ENCODE peak calls at places on chromosomes 12 and 14, in six cellular contexts. W is CD4-positive, alpha-beta memory T cell; E is CD4-positive, alpha-beta T cell; A is Panc1; X is hepatocyte; B is H9. T is an unnamed sample.

GRCh38 chr12:11500222-11500860 is 105.0 kb upstream of the PRB2 start:
- DNase-seq in W (peak; percentile 70), E (peak; percentile 69), A (no peak), X (peak; percentile 95), B (peak; percentile 95), T (peak; percentile 65)

GRCh38 chr12:111201036-111201435 is 167.9 kb downstream of the PHETA1 start:
- DNase-seq in W (no peak), E (no peak), A (no peak), X (no peak), B (peak; percentile 59), T (no peak)

GRCh38 chr14:101588286-101588975 is 27.1 kb downstream of the DIO3 start:
- DNase-seq in W (no peak), E (no peak), A (no peak), X (no peak), B (no peak), T (no peak)

GRCh38 chr14:100688598-100689499 is 37.8 kb upstream of the DLK1 start:
- DNase-seq in W (no peak), E (no peak), A (peak; percentile 64), X (no peak), B (no peak), T (no peak)

GRCh38 chr12:80861636-80862378 is 75.9 kb downstream of the LIN7A start:
- DNase-seq in W (no peak), E (no peak), A (no peak), X (no peak), B (no peak), T (no peak)

GRCh38 chr12:52870361-52871290 is 21.8 kb upstream of the KRT78 start:
- DNase-seq in W (peak; percentile 66), E (peak; percentile 77), A (no peak), X (peak; percentile 74), B (peak; percentile 88), T (peak; percentile 67)

GRCh38 chr12:15837141-15837781 is 44.9 kb upstream of the STRAP start:
- DNase-seq in W (no peak), E (no peak), A (no peak), X (no peak), B (no peak), T (no peak)

GRCh38 chr12:132484891-132485441 is 5.0 kb upstream of the FBRSL1 start:
- DNase-seq in W (no peak), E (no peak), A (no peak), X (no peak), B (no peak), T (no peak)

GRCh38 chr14:99728231-99728920 is 44.3 kb downstream of the CYP46A1 start:
- DNase-seq in W (no peak), E (no peak), A (no peak), X (no peak), B (peak; percentile 24), T (no peak)

GRCh38 chr12:118034429-118035193 is 18.1 kb downstream of the RFC5 start:
- DNase-seq in W (no peak), E (no peak), A (no peak), X (peak; percentile 62), B (peak; percentile 55), T (no peak)

GRCh38 chr12:54195736-54196347 is 7.1 kb upstream of the SMUG1 start:
- DNase-seq in W (no peak), E (no peak), A (no peak), X (peak; percentile 73), B (no peak), T (no peak)

GRCh38 chr14:99548285-99548684 is 55.7 kb downstream of the CCDC85C start:
- DNase-seq in W (no peak), E (no peak), A (no peak), X (no peak), B (no peak), T (no peak)

GRCh38 chr14:30874120-30874998 is at the start of gene COCH:
- DNase-seq in W (peak; percentile 20), E (no peak), A (no peak), X (peak; percentile 72), B (peak; percentile 61), T (peak; percentile 24)

GRCh38 chr14:71022015-71022919 is 115.0 kb downstream of the PCNX1 start:
- DNase-seq in W (no peak), E (no peak), A (no peak), X (no peak), B (no peak), T (no peak)

GRCh38 chr12:32455607-32456063 is 56.3 kb downstream of the FGD4 start:
- DNase-seq in W (peak; percentile 17), E (no peak), A (peak; percentile 55), X (peak; percentile 76), B (no peak), T (no peak)

GRCh38 chr14:77044776-77045569 is 16.5 kb upstream of the IRF2BPL start:
- DNase-seq in W (no peak), E (no peak), A (no peak), X (peak; percentile 48), B (no peak), T (no peak)

GRCh38 chr12:25992026-25992782 is 33.7 kb downstream of the RASSF8 start:
- DNase-seq in W (no peak), E (no peak), A (no peak), X (no peak), B (no peak), T (no peak)

GRCh38 chr14:73203527-73203926 is 33.8 kb upstream of the PAPLN start:
- DNase-seq in W (no peak), E (no peak), A (no peak), X (no peak), B (no peak), T (no peak)

GRCh38 chr14:100549834-100550625 is 37.2 kb downstream of the BEGAIN start:
- DNase-seq in W (no peak), E (no peak), A (no peak), X (no peak), B (no peak), T (no peak)

GRCh38 chr14:86574026-86574777 is 1044.3 kb downstream of the FLRT2 start:
- DNase-seq in W (no peak), E (no peak), A (peak; percentile 18), X (no peak), B (no peak), T (no peak)

GRCh38 chr12:67354322-67354721 is 85.2 kb downstream of the CAND1 start:
- DNase-seq in W (no peak), E (no peak), A (no peak), X (no peak), B (no peak), T (no peak)

GRCh38 chr12:11901687-11902524 is 168.8 kb upstream of the BCL2L14 start:
- DNase-seq in W (no peak), E (no peak), A (no peak), X (no peak), B (no peak), T (no peak)

GRCh38 chr12:132356686-132357622 is 27.6 kb upstream of the GALNT9 start:
- DNase-seq in W (no peak), E (no peak), A (no peak), X (peak; percentile 83), B (peak; percentile 80), T (no peak)

GRCh38 chr12:25583545-25583944 is 30.5 kb upstream of the LMNTD1 start:
- DNase-seq in W (no peak), E (no peak), A (no peak), X (peak; percentile 85), B (peak; percentile 44), T (no peak)

GRCh38 chr12:14403711-14404164 is 38.3 kb downstream of the ATF7IP start:
- DNase-seq in W (peak; percentile 66), E (peak; percentile 16), A (no peak), X (peak; percentile 67), B (no peak), T (peak; percentile 69)
- H3K9me3 ChIP-seq in W (no peaks in the 10 kb centered on the region), E (no peaks in the 10 kb centered on the region), A (peaks cover 10% of the 10 kb centered on the region), X (no peaks in the 10 kb centered on the region), B (no peaks in the 10 kb centered on the region), T (no peaks in the 10 kb centered on the region)

GRCh38 chr12:92110083-92110640 is 35.5 kb downstream of the BTG1 start:
- DNase-seq in W (no peak), E (no peak), A (no peak), X (no peak), B (no peak), T (no peak)

GRCh38 chr12:92109613-92110012 is 36.0 kb downstream of the BTG1 start:
- DNase-seq in W (no peak), E (no peak), A (no peak), X (no peak), B (no peak), T (no peak)

GRCh38 chr12:92107094-92107493 is 38.6 kb downstream of the BTG1 start:
- DNase-seq in W (no peak), E (no peak), A (no peak), X (no peak), B (no peak), T (no peak)

GRCh38 chr12:92107621-92108131 is 38.0 kb downstream of the BTG1 start:
- DNase-seq in W (no peak), E (no peak), A (no peak), X (no peak), B (peak; percentile 41), T (no peak)

DNA sequence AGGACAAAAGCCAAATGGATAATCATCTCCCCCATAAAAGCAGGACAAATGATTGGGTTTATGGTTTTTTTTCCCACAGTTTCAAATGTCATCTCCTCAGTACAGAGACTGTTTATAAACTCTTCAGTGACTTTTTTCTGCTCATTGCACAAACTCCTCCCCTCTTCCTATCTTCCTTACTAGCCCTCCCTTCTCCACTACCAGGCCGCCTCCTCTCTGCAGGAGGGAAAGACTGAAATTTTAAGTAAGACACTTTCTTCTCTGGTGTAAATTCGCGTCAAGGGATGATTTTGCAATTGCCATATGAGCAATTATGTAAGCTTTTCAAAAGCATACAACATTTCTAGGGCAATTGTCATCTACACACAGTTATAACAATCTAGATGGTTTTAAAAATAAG is 37.0 kb downstream of the BTG1 start:
- DNase-seq in W (no peak), E (no peak), A (no peak), X (peak; percentile 10), B (no peak), T (no peak)
- H3K27ac ChIP-seq in W (no peak overlapping the region), E (no peak overlapping the region), A (peak overlapping the region; percentile 93), X (peak overlapping the region; percentile 32), B (no peak overlapping the region), T (no peak overlapping the region)

GRCh38 chr14:48247972-48248371 is 572.6 kb upstream of the MDGA2 start:
- DNase-seq in W (no peak), E (no peak), A (no peak), X (no peak), B (no peak), T (no peak)

GRCh38 chr14:48253020-48253419 is 577.6 kb upstream of the MDGA2 start:
- DNase-seq in W (no peak), E (no peak), A (no peak), X (no peak), B (no peak), T (no peak)

GRCh38 chr14:48251290-48251689 is 575.9 kb upstream of the MDGA2 start:
- DNase-seq in W (no peak), E (no peak), A (no peak), X (no peak), B (no peak), T (no peak)

DNA sequence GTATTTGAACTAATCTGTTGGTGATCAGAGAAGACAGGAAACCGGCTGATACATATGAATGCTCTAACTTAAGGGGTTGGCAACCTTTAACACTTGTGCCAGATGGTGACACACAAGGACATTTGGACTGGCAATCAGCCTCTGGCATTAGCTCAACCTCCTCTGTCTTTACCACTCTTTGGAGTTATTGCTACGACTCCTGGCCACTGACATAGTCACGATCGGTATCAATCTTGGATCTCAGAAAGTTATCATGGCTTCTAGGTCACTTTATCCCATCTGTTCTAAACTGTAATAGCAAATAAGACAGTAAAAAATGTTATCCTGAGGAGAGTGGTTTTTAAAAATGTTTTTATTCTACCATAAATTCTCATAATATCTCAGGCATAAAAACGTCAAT is 575.2 kb upstream of the MDGA2 start:
- DNase-seq in W (no peak), E (no peak), A (no peak), X (no peak), B (no peak), T (no peak)
- H3K9me3 ChIP-seq in W (no peaks in the 10 kb centered on the region), E (no peaks in the 10 kb centered on the region), A (no peaks in the 10 kb centered on the region), X (no peaks in the 10 kb centered on the region), B (no peaks in the 10 kb centered on the region), T (no peaks in the 10 kb centered on the region)

GRCh38 chr14:95891742-95892141 is 15.1 kb downstream of the TUNAR start:
- DNase-seq in W (no peak), E (no peak), A (peak; percentile 10), X (no peak), B (no peak), T (no peak)
- H3K27ac ChIP-seq in W (no peak overlapping the region), E (no peak overlapping the region), A (no peak overlapping the region), X (no peak overlapping the region), B (no peak overlapping the region), T (no peak overlapping the region)

T was measured in CD8-positive, alpha-beta memory T cell.